ENCODE peak calls at places on chromosomes 13 and 19, in ten cellular contexts. One of them, this sample, is unnamed.

GRCh38 chr19:11763117-11763516 is 3.7 kb upstream of the ZNF441 start:
- DNase-seq in activated CD4-positive, CD25-positive, alpha-beta regulatory T cell treated with anti-CD3 and anti-CD28 coated beads, Interleukin-2, amount 50 U/mL, for 16 hours: no peak
- DNase-seq in fibroblast of pulmonary artery: no peak
- DNase-seq in activated CD4-positive, alpha-beta T cell treated with anti-CD3 and anti-CD28 coated beads, Interleukin-2, amount 50 U/mL, for 1 hour: no peak
- DNase-seq in astrocyte of the spinal cord: no peak
- DNase-seq in lower leg skin: no peak
- DNase-seq in stimulated activated CD4-positive, alpha-beta T cell treated with anti-CD3 and anti-CD28 coated beads, TNF-alpha, amount 100 ng/mL, for 48 hours: no peak
- DNase-seq in type B pancreatic cell: no peak
- DNase-seq in thoracic aorta: no peak
- DNase-seq in Daoy: no peak
- DNase-seq in this sample: no peak

GRCh38 chr13:34867590-34867989 is 74.5 kb upstream of the NBEA start:
- DNase-seq in activated CD4-positive, CD25-positive, alpha-beta regulatory T cell treated with anti-CD3 and anti-CD28 coated beads, Interleukin-2, amount 50 U/mL, for 16 hours: no peak
- DNase-seq in fibroblast of pulmonary artery: peak; percentile 9
- DNase-seq in activated CD4-positive, alpha-beta T cell treated with anti-CD3 and anti-CD28 coated beads, Interleukin-2, amount 50 U/mL, for 1 hour: no peak
- DNase-seq in astrocyte of the spinal cord: peak; percentile 62
- DNase-seq in lower leg skin: no peak
- DNase-seq in stimulated activated CD4-positive, alpha-beta T cell treated with anti-CD3 and anti-CD28 coated beads, TNF-alpha, amount 100 ng/mL, for 48 hours: no peak
- DNase-seq in type B pancreatic cell: no peak
- DNase-seq in thoracic aorta: no peak
- DNase-seq in Daoy: peak; percentile 18
- DNase-seq in this sample: peak; percentile 53

GRCh38 chr19:43755256-43755801 is 567 bp upstream of the SMG9 start:
- DNase-seq in activated CD4-positive, CD25-positive, alpha-beta regulatory T cell treated with anti-CD3 and anti-CD28 coated beads, Interleukin-2, amount 50 U/mL, for 16 hours: peak; percentile 61
- DNase-seq in fibroblast of pulmonary artery: peak; percentile 78
- DNase-seq in activated CD4-positive, alpha-beta T cell treated with anti-CD3 and anti-CD28 coated beads, Interleukin-2, amount 50 U/mL, for 1 hour: peak; percentile 68
- DNase-seq in astrocyte of the spinal cord: peak; percentile 66
- DNase-seq in lower leg skin: peak; percentile 96
- DNase-seq in stimulated activated CD4-positive, alpha-beta T cell treated with anti-CD3 and anti-CD28 coated beads, TNF-alpha, amount 100 ng/mL, for 48 hours: peak; percentile 75
- DNase-seq in type B pancreatic cell: peak; percentile 84
- DNase-seq in thoracic aorta: no peak
- DNase-seq in Daoy: peak; percentile 83
- DNase-seq in this sample: peak; percentile 75

GRCh38 chr19:29662604-29663404 is 2.5 kb upstream of the PLEKHF1 start:
- DNase-seq in activated CD4-positive, CD25-positive, alpha-beta regulatory T cell treated with anti-CD3 and anti-CD28 coated beads, Interleukin-2, amount 50 U/mL, for 16 hours: no peak
- DNase-seq in fibroblast of pulmonary artery: peak; percentile 93
- DNase-seq in activated CD4-positive, alpha-beta T cell treated with anti-CD3 and anti-CD28 coated beads, Interleukin-2, amount 50 U/mL, for 1 hour: no peak
- DNase-seq in astrocyte of the spinal cord: peak; percentile 87
- DNase-seq in lower leg skin: peak; percentile 94
- DNase-seq in stimulated activated CD4-positive, alpha-beta T cell treated with anti-CD3 and anti-CD28 coated beads, TNF-alpha, amount 100 ng/mL, for 48 hours: no peak
- DNase-seq in type B pancreatic cell: no peak
- DNase-seq in thoracic aorta: peak; percentile 56
- DNase-seq in Daoy: peak; percentile 84
- DNase-seq in this sample: peak; percentile 93

GRCh38 chr13:112124100-112124499 is 57.2 kb downstream of the SOX1 start:
- DNase-seq in activated CD4-positive, CD25-positive, alpha-beta regulatory T cell treated with anti-CD3 and anti-CD28 coated beads, Interleukin-2, amount 50 U/mL, for 16 hours: no peak
- DNase-seq in fibroblast of pulmonary artery: no peak
- DNase-seq in activated CD4-positive, alpha-beta T cell treated with anti-CD3 and anti-CD28 coated beads, Interleukin-2, amount 50 U/mL, for 1 hour: no peak
- DNase-seq in astrocyte of the spinal cord: no peak
- DNase-seq in lower leg skin: no peak
- DNase-seq in stimulated activated CD4-positive, alpha-beta T cell treated with anti-CD3 and anti-CD28 coated beads, TNF-alpha, amount 100 ng/mL, for 48 hours: no peak
- DNase-seq in type B pancreatic cell: peak; percentile 10
- DNase-seq in thoracic aorta: no peak
- DNase-seq in Daoy: no peak
- DNase-seq in this sample: no peak

GRCh38 chr13:60655268-60655667 is 258.2 kb downstream of the TDRD3 start:
- DNase-seq in activated CD4-positive, CD25-positive, alpha-beta regulatory T cell treated with anti-CD3 and anti-CD28 coated beads, Interleukin-2, amount 50 U/mL, for 16 hours: no peak
- DNase-seq in fibroblast of pulmonary artery: no peak
- DNase-seq in activated CD4-positive, alpha-beta T cell treated with anti-CD3 and anti-CD28 coated beads, Interleukin-2, amount 50 U/mL, for 1 hour: no peak
- DNase-seq in astrocyte of the spinal cord: no peak
- DNase-seq in lower leg skin: no peak
- DNase-seq in stimulated activated CD4-positive, alpha-beta T cell treated with anti-CD3 and anti-CD28 coated beads, TNF-alpha, amount 100 ng/mL, for 48 hours: no peak
- DNase-seq in type B pancreatic cell: no peak
- DNase-seq in thoracic aorta: no peak
- DNase-seq in Daoy: no peak
- DNase-seq in this sample: no peak

GRCh38 chr19:1807695-1808394 is 4.2 kb downstream of the ATP8B3 start:
- DNase-seq in activated CD4-positive, CD25-positive, alpha-beta regulatory T cell treated with anti-CD3 and anti-CD28 coated beads, Interleukin-2, amount 50 U/mL, for 16 hours: no peak
- DNase-seq in fibroblast of pulmonary artery: no peak
- DNase-seq in activated CD4-positive, alpha-beta T cell treated with anti-CD3 and anti-CD28 coated beads, Interleukin-2, amount 50 U/mL, for 1 hour: no peak
- DNase-seq in astrocyte of the spinal cord: no peak
- DNase-seq in lower leg skin: no peak
- DNase-seq in stimulated activated CD4-positive, alpha-beta T cell treated with anti-CD3 and anti-CD28 coated beads, TNF-alpha, amount 100 ng/mL, for 48 hours: no peak
- DNase-seq in type B pancreatic cell: no peak
- DNase-seq in thoracic aorta: no peak
- DNase-seq in Daoy: no peak
- DNase-seq in this sample: no peak

GRCh38 chr13:24381539-24382265 is 72.3 kb downstream of the C1QTNF9 start:
- DNase-seq in activated CD4-positive, CD25-positive, alpha-beta regulatory T cell treated with anti-CD3 and anti-CD28 coated beads, Interleukin-2, amount 50 U/mL, for 16 hours: no peak
- DNase-seq in fibroblast of pulmonary artery: no peak
- DNase-seq in activated CD4-positive, alpha-beta T cell treated with anti-CD3 and anti-CD28 coated beads, Interleukin-2, amount 50 U/mL, for 1 hour: no peak
- DNase-seq in astrocyte of the spinal cord: peak; percentile 2
- DNase-seq in lower leg skin: no peak
- DNase-seq in stimulated activated CD4-positive, alpha-beta T cell treated with anti-CD3 and anti-CD28 coated beads, TNF-alpha, amount 100 ng/mL, for 48 hours: no peak
- DNase-seq in type B pancreatic cell: no peak
- DNase-seq in thoracic aorta: no peak
- DNase-seq in Daoy: peak; percentile 34
- DNase-seq in this sample: peak; percentile 4

GRCh38 chr19:32203161-32203560 is 142.2 kb upstream of the ZNF507 start:
- DNase-seq in activated CD4-positive, CD25-positive, alpha-beta regulatory T cell treated with anti-CD3 and anti-CD28 coated beads, Interleukin-2, amount 50 U/mL, for 16 hours: no peak
- DNase-seq in fibroblast of pulmonary artery: no peak
- DNase-seq in activated CD4-positive, alpha-beta T cell treated with anti-CD3 and anti-CD28 coated beads, Interleukin-2, amount 50 U/mL, for 1 hour: no peak
- DNase-seq in astrocyte of the spinal cord: no peak
- DNase-seq in lower leg skin: no peak
- DNase-seq in stimulated activated CD4-positive, alpha-beta T cell treated with anti-CD3 and anti-CD28 coated beads, TNF-alpha, amount 100 ng/mL, for 48 hours: no peak
- DNase-seq in type B pancreatic cell: peak; percentile 29
- DNase-seq in thoracic aorta: no peak
- DNase-seq in Daoy: no peak
- DNase-seq in this sample: no peak

GRCh38 chr19:51259348-51260245 is 8.7 kb downstream of the SIGLECL1 start:
- DNase-seq in activated CD4-positive, CD25-positive, alpha-beta regulatory T cell treated with anti-CD3 and anti-CD28 coated beads, Interleukin-2, amount 50 U/mL, for 16 hours: peak; percentile 9
- DNase-seq in fibroblast of pulmonary artery: peak; percentile 43
- DNase-seq in activated CD4-positive, alpha-beta T cell treated with anti-CD3 and anti-CD28 coated beads, Interleukin-2, amount 50 U/mL, for 1 hour: peak; percentile 15
- DNase-seq in astrocyte of the spinal cord: no peak
- DNase-seq in lower leg skin: no peak
- DNase-seq in stimulated activated CD4-positive, alpha-beta T cell treated with anti-CD3 and anti-CD28 coated beads, TNF-alpha, amount 100 ng/mL, for 48 hours: peak; percentile 13
- DNase-seq in type B pancreatic cell: no peak
- DNase-seq in thoracic aorta: no peak
- DNase-seq in Daoy: peak; percentile 58
- DNase-seq in this sample: peak; percentile 31

GRCh38 chr19:35278578-35279284 is 3.6 kb upstream of the HAMP start:
- DNase-seq in activated CD4-positive, CD25-positive, alpha-beta regulatory T cell treated with anti-CD3 and anti-CD28 coated beads, Interleukin-2, amount 50 U/mL, for 16 hours: no peak
- DNase-seq in fibroblast of pulmonary artery: no peak
- DNase-seq in activated CD4-positive, alpha-beta T cell treated with anti-CD3 and anti-CD28 coated beads, Interleukin-2, amount 50 U/mL, for 1 hour: no peak
- DNase-seq in astrocyte of the spinal cord: no peak
- DNase-seq in lower leg skin: peak; percentile 81
- DNase-seq in stimulated activated CD4-positive, alpha-beta T cell treated with anti-CD3 and anti-CD28 coated beads, TNF-alpha, amount 100 ng/mL, for 48 hours: no peak
- DNase-seq in type B pancreatic cell: no peak
- DNase-seq in thoracic aorta: no peak
- DNase-seq in Daoy: no peak
- DNase-seq in this sample: no peak

GRCh38 chr13:92436927-92437326 is 789.7 kb upstream of the GPC6 start:
- DNase-seq in activated CD4-positive, CD25-positive, alpha-beta regulatory T cell treated with anti-CD3 and anti-CD28 coated beads, Interleukin-2, amount 50 U/mL, for 16 hours: no peak
- DNase-seq in fibroblast of pulmonary artery: no peak
- DNase-seq in activated CD4-positive, alpha-beta T cell treated with anti-CD3 and anti-CD28 coated beads, Interleukin-2, amount 50 U/mL, for 1 hour: no peak
- DNase-seq in astrocyte of the spinal cord: no peak
- DNase-seq in lower leg skin: no peak
- DNase-seq in stimulated activated CD4-positive, alpha-beta T cell treated with anti-CD3 and anti-CD28 coated beads, TNF-alpha, amount 100 ng/mL, for 48 hours: no peak
- DNase-seq in type B pancreatic cell: no peak
- DNase-seq in thoracic aorta: no peak
- DNase-seq in Daoy: no peak
- DNase-seq in this sample: no peak

GRCh38 chr13:75153834-75154233 is 328.1 kb downstream of the TBC1D4 start:
- DNase-seq in activated CD4-positive, CD25-positive, alpha-beta regulatory T cell treated with anti-CD3 and anti-CD28 coated beads, Interleukin-2, amount 50 U/mL, for 16 hours: no peak
- DNase-seq in fibroblast of pulmonary artery: peak; percentile 71
- DNase-seq in activated CD4-positive, alpha-beta T cell treated with anti-CD3 and anti-CD28 coated beads, Interleukin-2, amount 50 U/mL, for 1 hour: no peak
- DNase-seq in astrocyte of the spinal cord: no peak
- DNase-seq in lower leg skin: no peak
- DNase-seq in stimulated activated CD4-positive, alpha-beta T cell treated with anti-CD3 and anti-CD28 coated beads, TNF-alpha, amount 100 ng/mL, for 48 hours: no peak
- DNase-seq in type B pancreatic cell: no peak
- DNase-seq in thoracic aorta: no peak
- DNase-seq in Daoy: no peak
- DNase-seq in this sample: no peak